ENCODE peak calls at places on chromosomes 1 and 21, in four cellular contexts. One of them, this sample, is unnamed.

GRCh38 chr1:71786218-71786617 is 496.1 kb downstream of the NEGR1 start:
- DNase-seq in colonic mucosa: no peak
- DNase-seq in CD4-positive, alpha-beta memory T cell: no peak
- DNase-seq in trophoblast cell: no peak
- DNase-seq in this sample: no peak

GRCh38 chr21:27713159-27714109 is 746.5 kb upstream of the ADAMTS5 start:
- DNase-seq in colonic mucosa: peak
- DNase-seq in CD4-positive, alpha-beta memory T cell: no peak
- DNase-seq in trophoblast cell: no peak
- DNase-seq in this sample: no peak

GRCh38 chr21:45456014-45456835 is 51.3 kb downstream of the COL18A1 start:
- DNase-seq in colonic mucosa: no peak
- DNase-seq in CD4-positive, alpha-beta memory T cell: no peak
- DNase-seq in trophoblast cell: no peak
- DNase-seq in this sample: no peak

GRCh38 chr1:44985747-44986359 is 542 bp downstream of the EIF2B3 start:
- DNase-seq in colonic mucosa: no peak
- DNase-seq in CD4-positive, alpha-beta memory T cell: no peak
- DNase-seq in trophoblast cell: peak
- DNase-seq in this sample: no peak

GRCh38 chr1:53375440-53375839 is 47.6 kb upstream of the LRP8 start:
- DNase-seq in colonic mucosa: peak
- DNase-seq in CD4-positive, alpha-beta memory T cell: no peak
- DNase-seq in trophoblast cell: no peak
- DNase-seq in this sample: no peak

GRCh38 chr21:44547656-44548331 is 3.5 kb downstream of the KRTAP10-2 start:
- DNase-seq in colonic mucosa: no peak
- DNase-seq in CD4-positive, alpha-beta memory T cell: peak
- DNase-seq in trophoblast cell: no peak
- DNase-seq in this sample: peak

GRCh38 chr1:27598902-27599528 is 4.9 kb downstream of the AHDC1 start:
- DNase-seq in colonic mucosa: peak
- DNase-seq in CD4-positive, alpha-beta memory T cell: no peak
- DNase-seq in trophoblast cell: no peak
- DNase-seq in this sample: peak

GRCh38 chr1:51518033-51518729 is 885 bp downstream of the EPS15 start:
- DNase-seq in colonic mucosa: peak
- DNase-seq in CD4-positive, alpha-beta memory T cell: peak
- DNase-seq in trophoblast cell: peak
- DNase-seq in this sample: no peak

GRCh38 chr1:7207875-7208646 is 422.8 kb downstream of the CAMTA1 start:
- DNase-seq in colonic mucosa: peak
- DNase-seq in CD4-positive, alpha-beta memory T cell: no peak
- DNase-seq in trophoblast cell: peak
- DNase-seq in this sample: peak

GRCh38 chr1:58785424-58786058 is 1.7 kb upstream of the JUN start:
- DNase-seq in colonic mucosa: peak
- DNase-seq in CD4-positive, alpha-beta memory T cell: peak
- DNase-seq in trophoblast cell: peak
- DNase-seq in this sample: peak

GRCh38 chr1:1039145-1039910 is 19.4 kb downstream of the AGRN start:
- DNase-seq in colonic mucosa: no peak
- DNase-seq in CD4-positive, alpha-beta memory T cell: no peak
- DNase-seq in trophoblast cell: no peak
- DNase-seq in this sample: no peak

GRCh38 chr1:157429841-157430240 is 122.5 kb downstream of the FCRL5 start:
- DNase-seq in colonic mucosa: no peak
- DNase-seq in CD4-positive, alpha-beta memory T cell: no peak
- DNase-seq in trophoblast cell: no peak
- DNase-seq in this sample: no peak

GRCh38 chr1:46522184-46522968 is 29.1 kb downstream of the KNCN start:
- DNase-seq in colonic mucosa: peak
- DNase-seq in CD4-positive, alpha-beta memory T cell: no peak
- DNase-seq in trophoblast cell: no peak
- DNase-seq in this sample: no peak

GRCh38 chr1:7026188-7026587 is 240.9 kb downstream of the CAMTA1 start:
- DNase-seq in colonic mucosa: no peak
- DNase-seq in CD4-positive, alpha-beta memory T cell: no peak
- DNase-seq in trophoblast cell: no peak
- DNase-seq in this sample: no peak

GRCh38 chr1:205925730-205926129 is 17.5 kb downstream of the SLC26A9 start:
- DNase-seq in colonic mucosa: no peak
- DNase-seq in CD4-positive, alpha-beta memory T cell: no peak
- DNase-seq in trophoblast cell: peak
- DNase-seq in this sample: no peak

GRCh38 chr1:59110287-59110686 is 186.6 kb upstream of the FGGY start:
- DNase-seq in colonic mucosa: no peak
- DNase-seq in CD4-positive, alpha-beta memory T cell: no peak
- DNase-seq in trophoblast cell: no peak
- DNase-seq in this sample: no peak

GRCh38 chr1:147568551-147568950 is 27.2 kb downstream of the BCL9 start:
- DNase-seq in colonic mucosa: no peak
- DNase-seq in CD4-positive, alpha-beta memory T cell: no peak
- DNase-seq in trophoblast cell: peak
- DNase-seq in this sample: no peak

GRCh38 chr1:9912264-9912936 is 2.3 kb upstream of the CTNNBIP1 start:
- DNase-seq in colonic mucosa: peak
- DNase-seq in CD4-positive, alpha-beta memory T cell: no peak
- DNase-seq in trophoblast cell: no peak
- DNase-seq in this sample: no peak

GRCh38 chr1:93296555-93297154 is 49.1 kb upstream of the DR1 start:
- DNase-seq in colonic mucosa: no peak
- DNase-seq in CD4-positive, alpha-beta memory T cell: no peak
- DNase-seq in trophoblast cell: no peak
- DNase-seq in this sample: no peak

GRCh38 chr1:2143814-2144500 is 50.6 kb downstream of the FAAP20 start:
- DNase-seq in colonic mucosa: no peak
- DNase-seq in CD4-positive, alpha-beta memory T cell: no peak
- DNase-seq in trophoblast cell: no peak
- DNase-seq in this sample: no peak

GRCh38 chr1:223358826-223359225 is 5.2 kb downstream of the SUSD4 start:
- DNase-seq in colonic mucosa: no peak
- DNase-seq in CD4-positive, alpha-beta memory T cell: no peak
- DNase-seq in trophoblast cell: peak
- DNase-seq in this sample: no peak

GRCh38 chr1:64215576-64215975 is 12.2 kb downstream of the UBE2U start:
- DNase-seq in colonic mucosa: no peak
- DNase-seq in CD4-positive, alpha-beta memory T cell: no peak
- DNase-seq in trophoblast cell: no peak
- DNase-seq in this sample: no peak

GRCh38 chr21:41425954-41426655 is at the start of gene MX1:
- DNase-seq in colonic mucosa: peak
- DNase-seq in CD4-positive, alpha-beta memory T cell: peak
- DNase-seq in trophoblast cell: peak
- DNase-seq in this sample: no peak

GRCh38 chr1:30664103-30664755 is 59.2 kb downstream of the MATN1 start:
- DNase-seq in colonic mucosa: no peak
- DNase-seq in CD4-positive, alpha-beta memory T cell: no peak
- DNase-seq in trophoblast cell: no peak
- DNase-seq in this sample: no peak
- H3K4me3 ChIP-seq in colonic mucosa: no peak
- H3K4me3 ChIP-seq in CD4-positive, alpha-beta memory T cell: no peak
- H3K4me3 ChIP-seq in trophoblast cell: no peak
- H3K4me3 ChIP-seq in this sample: no peak

DNA sequence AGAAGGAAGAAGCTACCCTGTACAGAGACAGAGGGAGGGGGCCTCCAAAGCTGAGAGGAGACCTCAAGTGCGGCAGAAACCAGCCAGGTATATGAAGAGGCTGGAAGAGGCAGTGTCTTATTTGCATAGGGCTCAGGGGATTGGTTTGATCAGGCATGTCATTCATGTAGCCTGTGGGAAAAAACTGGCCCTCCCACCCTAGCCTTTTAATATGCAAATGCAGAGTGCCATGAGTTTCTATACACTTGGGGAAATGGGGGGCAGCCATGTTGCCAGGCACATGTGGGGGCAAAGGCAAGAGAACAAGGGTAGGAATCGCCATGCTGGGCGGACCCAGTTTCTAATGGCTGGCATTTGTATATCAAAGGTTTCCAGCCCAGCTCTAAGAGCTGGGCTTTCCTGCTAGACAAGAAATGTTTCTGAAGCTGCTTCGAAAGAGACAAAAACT is 172.7 kb downstream of the RASAL2 start:
- DNase-seq in colonic mucosa: no peak
- DNase-seq in CD4-positive, alpha-beta memory T cell: no peak
- DNase-seq in trophoblast cell: peak
- DNase-seq in this sample: no peak
- H3K4me3 ChIP-seq in colonic mucosa: no peak
- H3K4me3 ChIP-seq in CD4-positive, alpha-beta memory T cell: no peak
- H3K4me3 ChIP-seq in trophoblast cell: no peak
- H3K4me3 ChIP-seq in this sample: no peak

GRCh38 chr1:77940921-77941570 is 37.8 kb downstream of the FUBP1 start:
- DNase-seq in colonic mucosa: no peak
- DNase-seq in CD4-positive, alpha-beta memory T cell: no peak
- DNase-seq in trophoblast cell: no peak
- DNase-seq in this sample: no peak

GRCh38 chr1:77942400-77943140 is 36.3 kb downstream of the FUBP1 start:
- DNase-seq in colonic mucosa: no peak
- DNase-seq in CD4-positive, alpha-beta memory T cell: no peak
- DNase-seq in trophoblast cell: no peak
- DNase-seq in this sample: no peak

DNA sequence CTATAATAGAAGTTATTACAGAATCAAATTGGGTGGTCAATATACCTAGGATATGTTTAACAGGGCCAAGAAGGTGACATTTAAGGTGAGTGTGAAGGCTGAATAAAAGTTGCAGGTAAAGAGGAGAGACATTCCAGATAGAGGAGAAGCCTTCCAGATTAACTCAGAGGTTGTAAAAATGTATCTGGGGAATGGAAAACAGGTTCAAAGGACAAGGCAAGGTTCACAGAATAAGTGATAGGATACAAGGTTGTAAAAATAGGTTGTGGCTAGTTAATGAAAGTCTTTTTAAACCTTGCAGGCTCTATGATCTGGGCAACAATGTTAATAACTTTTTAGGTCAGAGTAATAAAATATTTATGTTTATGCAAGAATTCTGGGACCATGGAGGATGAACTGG is 40.2 kb downstream of the FUBP1 start:
- DNase-seq in colonic mucosa: no peak
- DNase-seq in CD4-positive, alpha-beta memory T cell: no peak
- DNase-seq in trophoblast cell: no peak
- DNase-seq in this sample: no peak
- H3K4me3 ChIP-seq in colonic mucosa: no peak
- H3K4me3 ChIP-seq in CD4-positive, alpha-beta memory T cell: no peak
- H3K4me3 ChIP-seq in trophoblast cell: no peak
- H3K4me3 ChIP-seq in this sample: no peak

DNA sequence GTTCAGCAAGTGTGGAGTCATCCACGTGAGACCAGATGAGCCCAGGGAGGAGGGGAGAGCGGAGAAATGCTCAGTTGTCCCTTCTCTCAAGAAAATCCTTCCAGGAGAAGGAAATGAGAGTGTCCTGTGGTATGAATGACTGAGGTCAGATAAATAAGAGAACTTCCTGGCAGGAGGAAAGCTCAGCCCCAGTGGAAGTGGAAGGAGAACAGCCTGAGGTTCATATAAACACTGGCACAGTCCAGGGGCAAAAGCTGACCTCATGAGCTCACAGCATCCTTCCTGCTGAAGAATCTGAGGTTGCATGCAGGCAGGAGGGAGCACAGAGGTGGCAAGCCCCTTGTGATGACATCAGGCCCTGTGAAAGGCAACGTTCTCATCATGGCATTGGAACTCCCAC is 97.7 kb downstream of the NAV1 start:
- DNase-seq in colonic mucosa: no peak
- DNase-seq in CD4-positive, alpha-beta memory T cell: no peak
- DNase-seq in trophoblast cell: no peak
- DNase-seq in this sample: no peak
- H3K4me3 ChIP-seq in colonic mucosa: no peak
- H3K4me3 ChIP-seq in CD4-positive, alpha-beta memory T cell: no peak
- H3K4me3 ChIP-seq in trophoblast cell: no peak
- H3K4me3 ChIP-seq in this sample: no peak

GRCh38 chr1:220884981-220885918 is 6.0 kb downstream of the HLX start:
- DNase-seq in colonic mucosa: no peak
- DNase-seq in CD4-positive, alpha-beta memory T cell: no peak
- DNase-seq in trophoblast cell: no peak
- DNase-seq in this sample: no peak
- H3K4me3 ChIP-seq in colonic mucosa: no peak
- H3K4me3 ChIP-seq in CD4-positive, alpha-beta memory T cell: no peak
- H3K4me3 ChIP-seq in trophoblast cell: no peak
- H3K4me3 ChIP-seq in this sample: no peak

DNA sequence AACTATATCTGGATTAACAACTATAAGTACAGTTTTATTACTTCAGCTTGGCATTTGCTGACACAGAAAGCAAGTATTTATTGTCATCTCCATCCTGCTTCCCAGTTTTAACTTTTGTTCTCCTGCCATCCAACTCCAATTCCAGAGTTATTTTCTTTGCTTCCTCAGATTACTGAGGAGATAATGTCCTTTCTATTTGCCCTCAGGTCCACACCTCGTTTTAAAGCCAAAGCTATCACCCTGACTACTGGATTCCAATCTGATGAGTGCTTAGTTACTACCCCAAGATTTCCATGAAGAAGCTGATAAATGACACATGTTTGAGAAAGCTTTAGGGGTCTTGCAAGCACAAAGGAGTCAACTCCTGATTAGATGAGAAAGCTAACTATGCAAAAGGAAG is 25.2 kb downstream of the ACKR1 start:
- DNase-seq in colonic mucosa: no peak
- DNase-seq in CD4-positive, alpha-beta memory T cell: no peak
- DNase-seq in trophoblast cell: no peak
- DNase-seq in this sample: no peak
- H3K4me3 ChIP-seq in colonic mucosa: no peak
- H3K4me3 ChIP-seq in CD4-positive, alpha-beta memory T cell: no peak
- H3K4me3 ChIP-seq in trophoblast cell: no peak
- H3K4me3 ChIP-seq in this sample: no peak

GRCh38 chr1:180489313-180489712 is 13.1 kb downstream of the ACBD6 start:
- DNase-seq in colonic mucosa: no peak
- DNase-seq in CD4-positive, alpha-beta memory T cell: no peak
- DNase-seq in trophoblast cell: no peak
- DNase-seq in this sample: no peak

GRCh38 chr1:180488661-180489060 is 13.7 kb downstream of the ACBD6 start:
- DNase-seq in colonic mucosa: no peak
- DNase-seq in CD4-positive, alpha-beta memory T cell: no peak
- DNase-seq in trophoblast cell: no peak
- DNase-seq in this sample: no peak

GRCh38 chr1:180489976-180490375 is 12.4 kb downstream of the ACBD6 start:
- DNase-seq in colonic mucosa: no peak
- DNase-seq in CD4-positive, alpha-beta memory T cell: no peak
- DNase-seq in trophoblast cell: peak
- DNase-seq in this sample: no peak

GRCh38 chr1:180498594-180498993 is 3.8 kb downstream of the ACBD6 start:
- DNase-seq in colonic mucosa: no peak
- DNase-seq in CD4-positive, alpha-beta memory T cell: no peak
- DNase-seq in trophoblast cell: peak
- DNase-seq in this sample: no peak

GRCh38 chr1:180494370-180494769 is 8.0 kb downstream of the ACBD6 start:
- DNase-seq in colonic mucosa: no peak
- DNase-seq in CD4-positive, alpha-beta memory T cell: no peak
- DNase-seq in trophoblast cell: no peak
- DNase-seq in this sample: peak
- H3K4me3 ChIP-seq in colonic mucosa: no peak
- H3K4me3 ChIP-seq in CD4-positive, alpha-beta memory T cell: no peak
- H3K4me3 ChIP-seq in trophoblast cell: no peak
- H3K4me3 ChIP-seq in this sample: no peak

This sample was measured in Jurkat, Clone E6-1.